ENCODE peak calls at places on chromosomes 5 and 9, in four cellular contexts. One of them, this sample, is unnamed.

GRCh38 chr5:171418982-171419662 is at the start of gene FGF18:
- DNase-seq in brain microvascular endothelial cell: peak
- DNase-seq in aorta: peak
- DNase-seq in gastrocnemius medialis: no peak
- DNase-seq in this sample: peak

GRCh38 chr5:173855162-173855994 is 32.8 kb upstream of the CPEB4 start:
- DNase-seq in gastrocnemius medialis: no peak
- DNase-seq in brain microvascular endothelial cell: peak
- DNase-seq in aorta: no peak
- DNase-seq in this sample: no peak

GRCh38 chr9:124008307-124008854 is 3.2 kb upstream of the LHX2 start:
- DNase-seq in aorta: peak
- DNase-seq in brain microvascular endothelial cell: no peak
- DNase-seq in gastrocnemius medialis: no peak
- DNase-seq in this sample: no peak

GRCh38 chr5:86864022-86864421 is 246.3 kb downstream of the COX7C start:
- DNase-seq in gastrocnemius medialis: no peak
- DNase-seq in brain microvascular endothelial cell: no peak
- DNase-seq in aorta: no peak
- DNase-seq in this sample: no peak

GRCh38 chr9:129102791-129103594 is 7.6 kb downstream of the CRAT start:
- DNase-seq in aorta: no peak
- DNase-seq in gastrocnemius medialis: peak
- DNase-seq in brain microvascular endothelial cell: peak
- DNase-seq in this sample: peak

GRCh38 chr9:113567361-113568080 is 104.0 kb downstream of the RGS3 start:
- DNase-seq in aorta: peak
- DNase-seq in brain microvascular endothelial cell: no peak
- DNase-seq in gastrocnemius medialis: no peak
- DNase-seq in this sample: no peak

GRCh38 chr5:32462618-32463017 is 18.1 kb upstream of the ZFR start:
- DNase-seq in brain microvascular endothelial cell: peak
- DNase-seq in gastrocnemius medialis: no peak
- DNase-seq in aorta: no peak
- DNase-seq in this sample: no peak

GRCh38 chr5:145375521-145375920 is 459.6 kb downstream of the PRELID2 start:
- DNase-seq in gastrocnemius medialis: no peak
- DNase-seq in aorta: no peak
- DNase-seq in brain microvascular endothelial cell: no peak
- DNase-seq in this sample: no peak

GRCh38 chr5:38585812-38586211 is 29.4 kb upstream of the LIFR start:
- DNase-seq in brain microvascular endothelial cell: no peak
- DNase-seq in gastrocnemius medialis: no peak
- DNase-seq in aorta: no peak
- DNase-seq in this sample: no peak

GRCh38 chr5:93579561-93580386 is 1.2 kb downstream of the NR2F1-AS1 start:
- DNase-seq in aorta: peak
- DNase-seq in brain microvascular endothelial cell: no peak
- DNase-seq in gastrocnemius medialis: no peak
- DNase-seq in this sample: peak

GRCh38 chr9:126956929-126957686 is 42.5 kb downstream of the RALGPS1 start:
- DNase-seq in aorta: peak
- DNase-seq in gastrocnemius medialis: no peak
- DNase-seq in brain microvascular endothelial cell: peak
- DNase-seq in this sample: no peak

GRCh38 chr5:172806897-172807672 is 27.0 kb upstream of the ERGIC1 start:
- DNase-seq in aorta: peak
- DNase-seq in gastrocnemius medialis: peak
- DNase-seq in brain microvascular endothelial cell: peak
- DNase-seq in this sample: peak

GRCh38 chr5:65928341-65928752 is 2.0 kb downstream of the ERBIN start:
- DNase-seq in brain microvascular endothelial cell: no peak
- DNase-seq in aorta: no peak
- DNase-seq in gastrocnemius medialis: no peak
- DNase-seq in this sample: no peak

GRCh38 chr5:147479431-147479830 is 30.4 kb downstream of the DPYSL3 start:
- DNase-seq in aorta: no peak
- DNase-seq in brain microvascular endothelial cell: no peak
- DNase-seq in gastrocnemius medialis: no peak
- DNase-seq in this sample: no peak

This sample was measured in lower lobe of right lung.